ENCODE peak calls at places on chromosomes 11 and 22, in ten cellular contexts. One of them, this sample, is unnamed.

GRCh38 chr22:39910875-39911601 is 10.2 kb downstream of the GRAP2 start:
- DNase-seq in activated naive CD8-positive, alpha-beta T cell treated with anti-CD3 and anti-CD28 coated beads, Interleukin-2, amount 50 U/mL, for 24 hours: no peak
- DNase-seq in amygdala: no peak
- DNase-seq in AG08395: no peak
- DNase-seq in NCI-H460: no peak
- DNase-seq in PC-3: no peak
- DNase-seq in stimulated activated CD8-positive, alpha-beta memory T cell treated with anti-CD3 and anti-CD28 coated beads, Interleukin-12 subunit alpha, Interleukin-12 subunit beta, amount 100 ng/mL, for 4 hours: no peak
- DNase-seq in LoVo: no peak
- DNase-seq in lower lobe of right lung: no peak
- DNase-seq in psoas muscle: no peak
- DNase-seq in this sample: no peak

GRCh38 chr11:120326228-120326627 is 1.1 kb downstream of the TLCD5 start:
- DNase-seq in amygdala: no peak
- DNase-seq in activated naive CD8-positive, alpha-beta T cell treated with anti-CD3 and anti-CD28 coated beads, Interleukin-2, amount 50 U/mL, for 24 hours: no peak
- DNase-seq in LoVo: no peak
- DNase-seq in stimulated activated CD8-positive, alpha-beta memory T cell treated with anti-CD3 and anti-CD28 coated beads, Interleukin-12 subunit alpha, Interleukin-12 subunit beta, amount 100 ng/mL, for 4 hours: no peak
- DNase-seq in PC-3: no peak
- DNase-seq in AG08395: no peak
- DNase-seq in NCI-H460: no peak
- DNase-seq in psoas muscle: no peak
- DNase-seq in lower lobe of right lung: no peak
- DNase-seq in this sample: peak

GRCh38 chr11:102139081-102139498 is 28.8 kb downstream of the YAP1 start:
- DNase-seq in LoVo: no peak
- DNase-seq in amygdala: no peak
- DNase-seq in activated naive CD8-positive, alpha-beta T cell treated with anti-CD3 and anti-CD28 coated beads, Interleukin-2, amount 50 U/mL, for 24 hours: no peak
- DNase-seq in lower lobe of right lung: no peak
- DNase-seq in NCI-H460: no peak
- DNase-seq in psoas muscle: no peak
- DNase-seq in stimulated activated CD8-positive, alpha-beta memory T cell treated with anti-CD3 and anti-CD28 coated beads, Interleukin-12 subunit alpha, Interleukin-12 subunit beta, amount 100 ng/mL, for 4 hours: no peak
- DNase-seq in PC-3: peak
- DNase-seq in AG08395: peak
- DNase-seq in this sample: no peak

GRCh38 chr11:106137061-106137460 is 59.6 kb downstream of the AASDHPPT start:
- DNase-seq in NCI-H460: no peak
- DNase-seq in AG08395: no peak
- DNase-seq in activated naive CD8-positive, alpha-beta T cell treated with anti-CD3 and anti-CD28 coated beads, Interleukin-2, amount 50 U/mL, for 24 hours: no peak
- DNase-seq in psoas muscle: no peak
- DNase-seq in lower lobe of right lung: no peak
- DNase-seq in stimulated activated CD8-positive, alpha-beta memory T cell treated with anti-CD3 and anti-CD28 coated beads, Interleukin-12 subunit alpha, Interleukin-12 subunit beta, amount 100 ng/mL, for 4 hours: no peak
- DNase-seq in LoVo: no peak
- DNase-seq in amygdala: no peak
- DNase-seq in PC-3: peak
- DNase-seq in this sample: no peak

GRCh38 chr11:32426819-32427615 is 8.3 kb downstream of the WT1 start:
- DNase-seq in NCI-H460: no peak
- DNase-seq in activated naive CD8-positive, alpha-beta T cell treated with anti-CD3 and anti-CD28 coated beads, Interleukin-2, amount 50 U/mL, for 24 hours: no peak
- DNase-seq in amygdala: no peak
- DNase-seq in stimulated activated CD8-positive, alpha-beta memory T cell treated with anti-CD3 and anti-CD28 coated beads, Interleukin-12 subunit alpha, Interleukin-12 subunit beta, amount 100 ng/mL, for 4 hours: no peak
- DNase-seq in lower lobe of right lung: no peak
- DNase-seq in AG08395: no peak
- DNase-seq in psoas muscle: no peak
- DNase-seq in LoVo: no peak
- DNase-seq in PC-3: no peak
- DNase-seq in this sample: no peak

GRCh38 chr11:836274-836673 is 3.5 kb downstream of the CD151 start:
- DNase-seq in activated naive CD8-positive, alpha-beta T cell treated with anti-CD3 and anti-CD28 coated beads, Interleukin-2, amount 50 U/mL, for 24 hours: no peak
- DNase-seq in psoas muscle: no peak
- DNase-seq in stimulated activated CD8-positive, alpha-beta memory T cell treated with anti-CD3 and anti-CD28 coated beads, Interleukin-12 subunit alpha, Interleukin-12 subunit beta, amount 100 ng/mL, for 4 hours: no peak
- DNase-seq in NCI-H460: no peak
- DNase-seq in AG08395: no peak
- DNase-seq in LoVo: no peak
- DNase-seq in PC-3: no peak
- DNase-seq in lower lobe of right lung: no peak
- DNase-seq in amygdala: no peak
- DNase-seq in this sample: no peak

GRCh38 chr11:67290801-67291200 is 1.7 kb downstream of the ANKRD13D start:
- DNase-seq in stimulated activated CD8-positive, alpha-beta memory T cell treated with anti-CD3 and anti-CD28 coated beads, Interleukin-12 subunit alpha, Interleukin-12 subunit beta, amount 100 ng/mL, for 4 hours: no peak
- DNase-seq in amygdala: no peak
- DNase-seq in activated naive CD8-positive, alpha-beta T cell treated with anti-CD3 and anti-CD28 coated beads, Interleukin-2, amount 50 U/mL, for 24 hours: no peak
- DNase-seq in AG08395: no peak
- DNase-seq in LoVo: no peak
- DNase-seq in NCI-H460: no peak
- DNase-seq in psoas muscle: peak
- DNase-seq in PC-3: no peak
- DNase-seq in lower lobe of right lung: peak
- DNase-seq in this sample: no peak

GRCh38 chr11:119334173-119334930 is at the start of gene RNF26:
- DNase-seq in NCI-H460: peak
- DNase-seq in lower lobe of right lung: peak
- DNase-seq in amygdala: peak
- DNase-seq in LoVo: peak
- DNase-seq in stimulated activated CD8-positive, alpha-beta memory T cell treated with anti-CD3 and anti-CD28 coated beads, Interleukin-12 subunit alpha, Interleukin-12 subunit beta, amount 100 ng/mL, for 4 hours: peak
- DNase-seq in psoas muscle: peak
- DNase-seq in PC-3: peak
- DNase-seq in activated naive CD8-positive, alpha-beta T cell treated with anti-CD3 and anti-CD28 coated beads, Interleukin-2, amount 50 U/mL, for 24 hours: peak
- DNase-seq in AG08395: peak
- DNase-seq in this sample: peak

GRCh38 chr11:39810358-39810757 is 1649.1 kb downstream of the LRRC4C start:
- DNase-seq in activated naive CD8-positive, alpha-beta T cell treated with anti-CD3 and anti-CD28 coated beads, Interleukin-2, amount 50 U/mL, for 24 hours: no peak
- DNase-seq in lower lobe of right lung: no peak
- DNase-seq in NCI-H460: no peak
- DNase-seq in AG08395: no peak
- DNase-seq in stimulated activated CD8-positive, alpha-beta memory T cell treated with anti-CD3 and anti-CD28 coated beads, Interleukin-12 subunit alpha, Interleukin-12 subunit beta, amount 100 ng/mL, for 4 hours: no peak
- DNase-seq in psoas muscle: no peak
- DNase-seq in LoVo: no peak
- DNase-seq in PC-3: no peak
- DNase-seq in amygdala: no peak
- DNase-seq in this sample: no peak

GRCh38 chr11:64334764-64335741 is 5.0 kb upstream of the CCDC88B start:
- DNase-seq in AG08395: peak
- DNase-seq in LoVo: peak
- DNase-seq in amygdala: no peak
- DNase-seq in NCI-H460: peak
- DNase-seq in PC-3: peak
- DNase-seq in stimulated activated CD8-positive, alpha-beta memory T cell treated with anti-CD3 and anti-CD28 coated beads, Interleukin-12 subunit alpha, Interleukin-12 subunit beta, amount 100 ng/mL, for 4 hours: no peak
- DNase-seq in activated naive CD8-positive, alpha-beta T cell treated with anti-CD3 and anti-CD28 coated beads, Interleukin-2, amount 50 U/mL, for 24 hours: peak
- DNase-seq in lower lobe of right lung: peak
- DNase-seq in psoas muscle: peak
- DNase-seq in this sample: peak

GRCh38 chr22:37378642-37379058 is 48.6 kb downstream of the ELFN2 start:
- DNase-seq in AG08395: no peak
- DNase-seq in NCI-H460: no peak
- DNase-seq in lower lobe of right lung: no peak
- DNase-seq in LoVo: peak
- DNase-seq in activated naive CD8-positive, alpha-beta T cell treated with anti-CD3 and anti-CD28 coated beads, Interleukin-2, amount 50 U/mL, for 24 hours: no peak
- DNase-seq in psoas muscle: no peak
- DNase-seq in amygdala: no peak
- DNase-seq in PC-3: peak
- DNase-seq in stimulated activated CD8-positive, alpha-beta memory T cell treated with anti-CD3 and anti-CD28 coated beads, Interleukin-12 subunit alpha, Interleukin-12 subunit beta, amount 100 ng/mL, for 4 hours: no peak
- DNase-seq in this sample: peak

GRCh38 chr11:64876835-64877341 is 1.5 kb downstream of the EHD1 start:
- DNase-seq in activated naive CD8-positive, alpha-beta T cell treated with anti-CD3 and anti-CD28 coated beads, Interleukin-2, amount 50 U/mL, for 24 hours: peak
- DNase-seq in PC-3: peak
- DNase-seq in NCI-H460: no peak
- DNase-seq in psoas muscle: peak
- DNase-seq in AG08395: peak
- DNase-seq in stimulated activated CD8-positive, alpha-beta memory T cell treated with anti-CD3 and anti-CD28 coated beads, Interleukin-12 subunit alpha, Interleukin-12 subunit beta, amount 100 ng/mL, for 4 hours: no peak
- DNase-seq in amygdala: no peak
- DNase-seq in LoVo: peak
- DNase-seq in lower lobe of right lung: peak
- DNase-seq in this sample: no peak

GRCh38 chr11:27385245-27385644 is 22.2 kb upstream of the CCDC34 start:
- DNase-seq in PC-3: no peak
- DNase-seq in NCI-H460: no peak
- DNase-seq in AG08395: peak
- DNase-seq in LoVo: no peak
- DNase-seq in lower lobe of right lung: no peak
- DNase-seq in psoas muscle: no peak
- DNase-seq in stimulated activated CD8-positive, alpha-beta memory T cell treated with anti-CD3 and anti-CD28 coated beads, Interleukin-12 subunit alpha, Interleukin-12 subunit beta, amount 100 ng/mL, for 4 hours: no peak
- DNase-seq in amygdala: no peak
- DNase-seq in activated naive CD8-positive, alpha-beta T cell treated with anti-CD3 and anti-CD28 coated beads, Interleukin-2, amount 50 U/mL, for 24 hours: no peak
- DNase-seq in this sample: no peak

GRCh38 chr22:40533712-40534378 is 102.7 kb downstream of the MRTFA start:
- DNase-seq in lower lobe of right lung: no peak
- DNase-seq in activated naive CD8-positive, alpha-beta T cell treated with anti-CD3 and anti-CD28 coated beads, Interleukin-2, amount 50 U/mL, for 24 hours: peak
- DNase-seq in AG08395: peak
- DNase-seq in PC-3: peak
- DNase-seq in LoVo: no peak
- DNase-seq in psoas muscle: no peak
- DNase-seq in NCI-H460: no peak
- DNase-seq in stimulated activated CD8-positive, alpha-beta memory T cell treated with anti-CD3 and anti-CD28 coated beads, Interleukin-12 subunit alpha, Interleukin-12 subunit beta, amount 100 ng/mL, for 4 hours: peak
- DNase-seq in amygdala: no peak
- DNase-seq in this sample: peak

GRCh38 chr11:1072821-1073231 is 1.8 kb upstream of the MUC2 start:
- DNase-seq in NCI-H460: no peak
- DNase-seq in activated naive CD8-positive, alpha-beta T cell treated with anti-CD3 and anti-CD28 coated beads, Interleukin-2, amount 50 U/mL, for 24 hours: no peak
- DNase-seq in PC-3: no peak
- DNase-seq in AG08395: no peak
- DNase-seq in stimulated activated CD8-positive, alpha-beta memory T cell treated with anti-CD3 and anti-CD28 coated beads, Interleukin-12 subunit alpha, Interleukin-12 subunit beta, amount 100 ng/mL, for 4 hours: no peak
- DNase-seq in psoas muscle: peak
- DNase-seq in LoVo: no peak
- DNase-seq in amygdala: no peak
- DNase-seq in lower lobe of right lung: no peak
- DNase-seq in this sample: no peak

GRCh38 chr11:12248330-12248729 is 129.0 kb upstream of the PARVA start:
- DNase-seq in LoVo: no peak
- DNase-seq in PC-3: peak
- DNase-seq in activated naive CD8-positive, alpha-beta T cell treated with anti-CD3 and anti-CD28 coated beads, Interleukin-2, amount 50 U/mL, for 24 hours: no peak
- DNase-seq in stimulated activated CD8-positive, alpha-beta memory T cell treated with anti-CD3 and anti-CD28 coated beads, Interleukin-12 subunit alpha, Interleukin-12 subunit beta, amount 100 ng/mL, for 4 hours: no peak
- DNase-seq in psoas muscle: peak
- DNase-seq in lower lobe of right lung: peak
- DNase-seq in NCI-H460: no peak
- DNase-seq in amygdala: peak
- DNase-seq in AG08395: no peak
- DNase-seq in this sample: no peak

GRCh38 chr11:103542851-103543250 is 433.6 kb downstream of the DYNC2H1 start:
- DNase-seq in amygdala: no peak
- DNase-seq in AG08395: no peak
- DNase-seq in lower lobe of right lung: no peak
- DNase-seq in psoas muscle: no peak
- DNase-seq in LoVo: no peak
- DNase-seq in stimulated activated CD8-positive, alpha-beta memory T cell treated with anti-CD3 and anti-CD28 coated beads, Interleukin-12 subunit alpha, Interleukin-12 subunit beta, amount 100 ng/mL, for 4 hours: no peak
- DNase-seq in NCI-H460: no peak
- DNase-seq in activated naive CD8-positive, alpha-beta T cell treated with anti-CD3 and anti-CD28 coated beads, Interleukin-2, amount 50 U/mL, for 24 hours: no peak
- DNase-seq in PC-3: no peak
- DNase-seq in this sample: no peak

GRCh38 chr11:25415793-25416192 is 916.1 kb upstream of the ANO3 start:
- DNase-seq in NCI-H460: no peak
- DNase-seq in amygdala: no peak
- DNase-seq in AG08395: no peak
- DNase-seq in PC-3: no peak
- DNase-seq in lower lobe of right lung: no peak
- DNase-seq in stimulated activated CD8-positive, alpha-beta memory T cell treated with anti-CD3 and anti-CD28 coated beads, Interleukin-12 subunit alpha, Interleukin-12 subunit beta, amount 100 ng/mL, for 4 hours: no peak
- DNase-seq in activated naive CD8-positive, alpha-beta T cell treated with anti-CD3 and anti-CD28 coated beads, Interleukin-2, amount 50 U/mL, for 24 hours: no peak
- DNase-seq in psoas muscle: no peak
- DNase-seq in LoVo: no peak
- DNase-seq in this sample: no peak

GRCh38 chr22:44452531-44453420 is 45.3 kb downstream of the RTL6 start:
- DNase-seq in AG08395: no peak
- DNase-seq in LoVo: no peak
- DNase-seq in lower lobe of right lung: no peak
- DNase-seq in amygdala: no peak
- DNase-seq in NCI-H460: no peak
- DNase-seq in psoas muscle: no peak
- DNase-seq in stimulated activated CD8-positive, alpha-beta memory T cell treated with anti-CD3 and anti-CD28 coated beads, Interleukin-12 subunit alpha, Interleukin-12 subunit beta, amount 100 ng/mL, for 4 hours: no peak
- DNase-seq in PC-3: no peak
- DNase-seq in activated naive CD8-positive, alpha-beta T cell treated with anti-CD3 and anti-CD28 coated beads, Interleukin-2, amount 50 U/mL, for 24 hours: no peak
- DNase-seq in this sample: no peak

GRCh38 chr11:33027233-33027632 is 11.6 kb downstream of the DEPDC7 start:
- DNase-seq in activated naive CD8-positive, alpha-beta T cell treated with anti-CD3 and anti-CD28 coated beads, Interleukin-2, amount 50 U/mL, for 24 hours: no peak
- DNase-seq in NCI-H460: no peak
- DNase-seq in psoas muscle: no peak
- DNase-seq in PC-3: peak
- DNase-seq in AG08395: no peak
- DNase-seq in LoVo: no peak
- DNase-seq in amygdala: no peak
- DNase-seq in lower lobe of right lung: no peak
- DNase-seq in stimulated activated CD8-positive, alpha-beta memory T cell treated with anti-CD3 and anti-CD28 coated beads, Interleukin-12 subunit alpha, Interleukin-12 subunit beta, amount 100 ng/mL, for 4 hours: no peak
- DNase-seq in this sample: no peak

GRCh38 chr11:13118194-13118593 is 109.1 kb downstream of the RASSF10 start:
- DNase-seq in psoas muscle: no peak
- DNase-seq in PC-3: peak
- DNase-seq in AG08395: peak
- DNase-seq in lower lobe of right lung: no peak
- DNase-seq in amygdala: no peak
- DNase-seq in LoVo: peak
- DNase-seq in NCI-H460: no peak
- DNase-seq in activated naive CD8-positive, alpha-beta T cell treated with anti-CD3 and anti-CD28 coated beads, Interleukin-2, amount 50 U/mL, for 24 hours: no peak
- DNase-seq in stimulated activated CD8-positive, alpha-beta memory T cell treated with anti-CD3 and anti-CD28 coated beads, Interleukin-12 subunit alpha, Interleukin-12 subunit beta, amount 100 ng/mL, for 4 hours: no peak
- DNase-seq in this sample: peak

GRCh38 chr11:4125141-4125540 is 30.5 kb downstream of the RRM1 start:
- DNase-seq in lower lobe of right lung: no peak
- DNase-seq in psoas muscle: no peak
- DNase-seq in NCI-H460: no peak
- DNase-seq in amygdala: no peak
- DNase-seq in stimulated activated CD8-positive, alpha-beta memory T cell treated with anti-CD3 and anti-CD28 coated beads, Interleukin-12 subunit alpha, Interleukin-12 subunit beta, amount 100 ng/mL, for 4 hours: no peak
- DNase-seq in LoVo: no peak
- DNase-seq in activated naive CD8-positive, alpha-beta T cell treated with anti-CD3 and anti-CD28 coated beads, Interleukin-2, amount 50 U/mL, for 24 hours: no peak
- DNase-seq in AG08395: no peak
- DNase-seq in PC-3: peak
- DNase-seq in this sample: no peak

GRCh38 chr11:44047298-44047697 is 483 bp upstream of the ACCSL start:
- DNase-seq in amygdala: no peak
- DNase-seq in PC-3: no peak
- DNase-seq in NCI-H460: no peak
- DNase-seq in psoas muscle: no peak
- DNase-seq in LoVo: no peak
- DNase-seq in activated naive CD8-positive, alpha-beta T cell treated with anti-CD3 and anti-CD28 coated beads, Interleukin-2, amount 50 U/mL, for 24 hours: no peak
- DNase-seq in AG08395: no peak
- DNase-seq in lower lobe of right lung: no peak
- DNase-seq in stimulated activated CD8-positive, alpha-beta memory T cell treated with anti-CD3 and anti-CD28 coated beads, Interleukin-12 subunit alpha, Interleukin-12 subunit beta, amount 100 ng/mL, for 4 hours: no peak
- DNase-seq in this sample: no peak

GRCh38 chr11:10484461-10485180 is 29.6 kb downstream of the AMPD3 start:
- DNase-seq in psoas muscle: no peak
- DNase-seq in LoVo: no peak
- DNase-seq in NCI-H460: no peak
- DNase-seq in AG08395: no peak
- DNase-seq in activated naive CD8-positive, alpha-beta T cell treated with anti-CD3 and anti-CD28 coated beads, Interleukin-2, amount 50 U/mL, for 24 hours: no peak
- DNase-seq in PC-3: no peak
- DNase-seq in stimulated activated CD8-positive, alpha-beta memory T cell treated with anti-CD3 and anti-CD28 coated beads, Interleukin-12 subunit alpha, Interleukin-12 subunit beta, amount 100 ng/mL, for 4 hours: no peak
- DNase-seq in amygdala: no peak
- DNase-seq in lower lobe of right lung: no peak
- DNase-seq in this sample: no peak

GRCh38 chr22:41757507-41757906 is 43.0 kb upstream of the CCDC134 start:
- DNase-seq in psoas muscle: no peak
- DNase-seq in lower lobe of right lung: no peak
- DNase-seq in NCI-H460: no peak
- DNase-seq in LoVo: no peak
- DNase-seq in stimulated activated CD8-positive, alpha-beta memory T cell treated with anti-CD3 and anti-CD28 coated beads, Interleukin-12 subunit alpha, Interleukin-12 subunit beta, amount 100 ng/mL, for 4 hours: no peak
- DNase-seq in AG08395: no peak
- DNase-seq in activated naive CD8-positive, alpha-beta T cell treated with anti-CD3 and anti-CD28 coated beads, Interleukin-2, amount 50 U/mL, for 24 hours: no peak
- DNase-seq in PC-3: no peak
- DNase-seq in amygdala: no peak
- DNase-seq in this sample: no peak

GRCh38 chr22:46424496-46424895 is 89.0 kb downstream of the TRMU start:
- DNase-seq in lower lobe of right lung: no peak
- DNase-seq in NCI-H460: no peak
- DNase-seq in AG08395: no peak
- DNase-seq in LoVo: no peak
- DNase-seq in activated naive CD8-positive, alpha-beta T cell treated with anti-CD3 and anti-CD28 coated beads, Interleukin-2, amount 50 U/mL, for 24 hours: no peak
- DNase-seq in psoas muscle: no peak
- DNase-seq in PC-3: no peak
- DNase-seq in amygdala: no peak
- DNase-seq in stimulated activated CD8-positive, alpha-beta memory T cell treated with anti-CD3 and anti-CD28 coated beads, Interleukin-12 subunit alpha, Interleukin-12 subunit beta, amount 100 ng/mL, for 4 hours: no peak
- DNase-seq in this sample: no peak